ENCODE peak calls at places on chromosomes 4 and X, in eight cellular contexts. F, K, Y, P, T, S, J and Z are unnamed samples.

GRCh38 chr4:13984996-13985780 is 357.7 kb upstream of the BOD1L1 start:
- DNase-seq in J (no peak), K (peak; percentile 61), T (no peak), F (no peak), P (no peak), S (no peak), Y (no peak), Z (no peak)

GRCh38 chr4:73668806-73669205 is 48.6 kb upstream of the RASSF6 start:
- DNase-seq in P (no peak), K (peak; percentile 56), T (no peak), S (no peak), Y (no peak), J (no peak), F (no peak), Z (no peak)

GRCh38 chr4:107050525-107051135 is 14.5 kb upstream of the DKK2 start:
- DNase-seq in T (no peak), F (peak; percentile 15), J (no peak), P (no peak), Y (peak; percentile 18), S (no peak), K (peak; percentile 17), Z (no peak)

GRCh38 chrX:12965390-12965940 is 9.4 kb upstream of the TMSB4X start:
- DNase-seq in S (no peak), J (no peak), T (no peak), Y (no peak), P (no peak), K (no peak), F (no peak), Z (no peak)

GRCh38 chrX:131987252-131987651 is 35.9 kb upstream of the STK26 start:
- DNase-seq in F (no peak), K (no peak), T (peak; percentile 60), S (no peak), P (no peak), Y (peak; percentile 33), J (no peak), Z (no peak)

GRCh38 chr4:4663028-4663427 is 121.2 kb upstream of the STX18 start:
- DNase-seq in K (peak; percentile 69), Y (no peak), P (no peak), F (no peak), J (no peak), S (no peak), T (no peak), Z (no peak)

GRCh38 chr4:37540486-37540885 is 145.7 kb downstream of the RELL1 start:
- DNase-seq in K (no peak), P (no peak), T (no peak), S (no peak), J (no peak), Y (no peak), F (peak; percentile 78), Z (no peak)

GRCh38 chr4:24897639-24898038 is 15.2 kb downstream of the CCDC149 start:
- DNase-seq in T (no peak), J (no peak), S (no peak), Y (no peak), P (no peak), F (no peak), K (no peak), Z (no peak)

GRCh38 chrX:22314692-22315091 is 42.0 kb downstream of the CBLL2 start:
- DNase-seq in T (no peak), J (no peak), S (no peak), K (peak; percentile 10), Y (peak; percentile 6), P (no peak), F (peak; percentile 8), Z (no peak)

GRCh38 chr4:184283659-184284335 is 66.1 kb upstream of the ENPP6 start:
- DNase-seq in F (no peak), Y (peak; percentile 71), P (no peak), K (no peak), T (peak; percentile 70), J (no peak), S (no peak), Z (no peak)

GRCh38 chr4:177010421-177010820 is 217.7 kb upstream of the VEGFC start:
- DNase-seq in J (no peak), K (no peak), S (no peak), F (no peak), T (no peak), P (no peak), Y (no peak), Z (no peak)

GRCh38 chr4:123017636-123018390 is 95.4 kb upstream of the NUDT6 start:
- DNase-seq in K (peak; percentile 82), T (no peak), F (no peak), P (no peak), S (no peak), J (no peak), Y (no peak), Z (no peak)

GRCh38 chr4:48970471-48970921 is 15.6 kb upstream of the CWH43 start:
- DNase-seq in T (no peak), J (no peak), Y (no peak), S (no peak), F (no peak), K (peak; percentile 77), P (no peak), Z (no peak)

GRCh38 chr4:125750827-125751466 is 436.2 kb downstream of the FAT4 start:
- DNase-seq in S (no peak), F (peak; percentile 70), P (no peak), T (no peak), Y (peak; percentile 68), K (peak; percentile 66), J (no peak), Z (no peak)

GRCh38 chrX:38803609-38804480 is 2.6 kb downstream of the MID1IP1 start:
- DNase-seq in J (peak; percentile 68), S (peak; percentile 44), Y (peak; percentile 80), T (peak; percentile 82), P (no peak), F (peak; percentile 89), K (peak; percentile 80), Z (peak; percentile 91)

GRCh38 chr4:175562537-175562936 is 249.5 kb downstream of the GPM6A start:
- DNase-seq in Y (peak; percentile 5), S (no peak), F (no peak), J (no peak), P (no peak), K (no peak), T (no peak), Z (no peak)

GRCh38 chr4:148116264-148116663 is 325.9 kb downstream of the NR3C2 start:
- DNase-seq in J (no peak), T (no peak), P (no peak), S (no peak), K (peak; percentile 18), Y (peak; percentile 45), F (no peak), Z (no peak)

GRCh38 chrX:1836683-1837082 is 221.8 kb downstream of the ASMT start:
- DNase-seq in P (no peak), F (no peak), T (no peak), J (no peak), S (no peak), K (no peak), Y (no peak), Z (no peak)

GRCh38 chrX:14398725-14399124 is 130.6 kb upstream of the GLRA2 start:
- DNase-seq in J (no peak), P (no peak), K (peak; percentile 0), F (no peak), T (no peak), S (no peak), Y (no peak), Z (no peak)

GRCh38 chrX:143437439-143437838 is 79.8 kb downstream of the SPANXN3 start:
- DNase-seq in S (no peak), F (peak; percentile 45), T (no peak), K (no peak), P (no peak), Y (peak; percentile 13), J (no peak), Z (no peak)

GRCh38 chr4:10023806-10024205 is 2.5 kb upstream of the SLC2A9 start:
- DNase-seq in J (no peak), K (peak; percentile 50), S (no peak), Y (no peak), P (no peak), F (no peak), T (no peak), Z (no peak)

GRCh38 chr4:138070816-138071215 is 171.3 kb downstream of the SLC7A11 start:
- DNase-seq in F (no peak), P (no peak), K (no peak), T (no peak), J (no peak), Y (no peak), S (no peak), Z (no peak)

GRCh38 chr4:34619531-34620109 is 1624.7 kb downstream of the ARAP2 start:
- DNase-seq in K (peak; percentile 5), P (no peak), T (no peak), Y (no peak), F (no peak), S (no peak), J (no peak), Z (no peak)

GRCh38 chr4:163398238-163398637 is 54.5 kb downstream of the NPY5R start:
- DNase-seq in T (no peak), K (no peak), S (no peak), J (no peak), P (no peak), F (no peak), Y (no peak), Z (no peak)

GRCh38 chr4:900073-900472 is 32.0 kb downstream of the GAK start:
- DNase-seq in F (no peak), S (no peak), Y (no peak), J (no peak), K (no peak), T (no peak), P (no peak), Z (peak; percentile 23)

GRCh38 chrX:13102636-13103035 is 58.2 kb upstream of the FAM9C start:
- DNase-seq in Y (no peak), P (no peak), F (no peak), J (no peak), T (no peak), K (peak; percentile 13), S (no peak), Z (no peak)

GRCh38 chr4:75633846-75634245 is 3.5 kb upstream of the CDKL2 start:
- DNase-seq in J (no peak), P (no peak), F (no peak), T (no peak), Y (no peak), S (no peak), K (peak; percentile 64), Z (no peak)

GRCh38 chr4:145851516-145852201 is 87.0 kb downstream of the ZNF827 start:
- DNase-seq in P (no peak), F (no peak), K (no peak), J (no peak), S (no peak), Y (peak; percentile 76), T (no peak), Z (no peak)

GRCh38 chrX:140723251-140723650 is 13.7 kb downstream of the LINC00632 start:
- DNase-seq in K (no peak), F (peak; percentile 12), J (no peak), P (no peak), Y (no peak), T (no peak), S (no peak), Z (no peak)

GRCh38 chrX:118530537-118530936 is 34.9 kb downstream of the DOCK11 start:
- DNase-seq in Y (no peak), P (no peak), K (peak; percentile 65), S (no peak), T (no peak), J (no peak), F (no peak), Z (no peak)

GRCh38 chr4:1410491-1411325 is 4.5 kb upstream of the NKX1-1 start:
- DNase-seq in J (no peak), F (peak; percentile 97), Y (no peak), T (no peak), S (peak; percentile 62), P (no peak), K (peak; percentile 17), Z (peak; percentile 80)

GRCh38 chrX:69024287-69024686 is 141.0 kb downstream of the PJA1 start:
- DNase-seq in F (no peak), Y (no peak), P (no peak), T (no peak), J (no peak), S (no peak), K (no peak), Z (peak; percentile 35)

GRCh38 chrX:39527045-39527444 is 570.7 kb downstream of the BCOR start:
- DNase-seq in T (no peak), P (no peak), Y (no peak), S (no peak), K (peak; percentile 63), F (no peak), J (no peak), Z (no peak)

GRCh38 chrX:56793533-56794320 is 64.7 kb downstream of the NBDY start:
- DNase-seq in T (no peak), K (no peak), S (no peak), Y (no peak), P (no peak), F (no peak), J (no peak), Z (no peak)